ENCODE peak calls at places on chromosomes 13 and 19, in four cellular contexts. I is GM23338, D is HCT116, R is GM23248. F is an unnamed sample.

GRCh38 chr13:85508683-85509329 is 290.4 kb downstream of the SLITRK6 start:
- DNase-seq in I (peak), D (no peak), R (no peak), F (no peak)

GRCh38 chr19:58572818-58573657 is at the start of gene MZF1:
- DNase-seq in I (peak), D (peak), R (peak), F (peak)

GRCh38 chr13:100176781-100177389 is 88.0 kb downstream of the PCCA start:
- DNase-seq in I (no peak), D (no peak), R (peak), F (peak)

GRCh38 chr19:35717665-35718344 is at the start of gene KMT2B:
- DNase-seq in I (peak), D (no peak), R (no peak), F (no peak)

GRCh38 chr19:42207767-42208259 is 9.7 kb downstream of the DEDD2 start:
- DNase-seq in I (no peak), D (no peak), R (peak), F (peak)

GRCh38 chr13:22665531-22665930 is 515.2 kb upstream of the SGCG start:
- DNase-seq in I (no peak), D (no peak), R (no peak), F (no peak)

GRCh38 chr13:39803156-39803555 is 147.7 kb downstream of the COG6 start:
- DNase-seq in I (no peak), D (no peak), R (no peak), F (no peak)

GRCh38 chr19:10112037-10112751 is 701 bp downstream of the P2RY11 start:
- DNase-seq in I (no peak), D (no peak), R (peak), F (no peak)

GRCh38 chr13:71714802-71715375 is 152.1 kb downstream of the DACH1 start:
- DNase-seq in I (no peak), D (no peak), R (no peak), F (no peak)

GRCh38 chr19:45670670-45671453 is 2.8 kb downstream of the GIPR start:
- DNase-seq in I (peak), D (peak), R (peak), F (peak)

GRCh38 chr19:58229255-58229639 is 533 bp downstream of the ZNF544 start:
- DNase-seq in I (peak), D (no peak), R (peak), F (peak)

GRCh38 chr13:30346159-30346788 is 38.9 kb upstream of the KATNAL1 start:
- DNase-seq in I (no peak), D (no peak), R (no peak), F (no peak)

GRCh38 chr13:80157261-80157942 is 183.5 kb downstream of the SPRY2 start:
- DNase-seq in I (no peak), D (no peak), R (peak), F (no peak)

GRCh38 chr19:56720281-56720680 is 48.7 kb upstream of the ZNF835 start:
- DNase-seq in I (no peak), D (no peak), R (no peak), F (no peak)

GRCh38 chr13:113664751-113665581 is 2.1 kb upstream of the GRK1 start:
- DNase-seq in I (no peak), D (no peak), R (no peak), F (no peak)

GRCh38 chr19:16627928-16628182 is 149 bp downstream of the MED26 start:
- DNase-seq in I (no peak), D (no peak), R (no peak), F (no peak)

GRCh38 chr19:49749771-49750170 is 13.3 kb downstream of the TSKS start:
- DNase-seq in I (no peak), D (no peak), R (peak), F (no peak)

GRCh38 chr19:29867984-29868383 is 56.2 kb downstream of the CCNE1 start:
- DNase-seq in I (no peak), D (no peak), R (no peak), F (no peak)

GRCh38 chr19:8321760-8322637 is 703 bp downstream of the RPS28 start:
- DNase-seq in I (no peak), D (no peak), R (peak), F (no peak)

GRCh38 chr19:7441468-7442146 is 47.2 kb downstream of the PEX11G start:
- DNase-seq in I (no peak), D (no peak), R (no peak), F (no peak)

GRCh38 chr19:6674868-6675305 is 4.9 kb upstream of the TNFSF14 start:
- DNase-seq in I (peak), D (no peak), R (peak), F (peak)

GRCh38 chr19:18961767-18962423 is 20.9 kb upstream of the HOMER3 start:
- DNase-seq in I (peak), D (no peak), R (no peak), F (no peak)

GRCh38 chr19:4524808-4525562 is 6.7 kb upstream of the PLIN4 start:
- DNase-seq in I (peak), D (peak), R (peak), F (peak)

GRCh38 chr19:15072930-15073647 is 8.9 kb upstream of the OR1I1 start:
- DNase-seq in I (peak), D (no peak), R (no peak), F (no peak)

GRCh38 chr13:86095351-86095750 is 296.1 kb upstream of the SLITRK6 start:
- DNase-seq in I (no peak), D (no peak), R (no peak), F (no peak)

DNA sequence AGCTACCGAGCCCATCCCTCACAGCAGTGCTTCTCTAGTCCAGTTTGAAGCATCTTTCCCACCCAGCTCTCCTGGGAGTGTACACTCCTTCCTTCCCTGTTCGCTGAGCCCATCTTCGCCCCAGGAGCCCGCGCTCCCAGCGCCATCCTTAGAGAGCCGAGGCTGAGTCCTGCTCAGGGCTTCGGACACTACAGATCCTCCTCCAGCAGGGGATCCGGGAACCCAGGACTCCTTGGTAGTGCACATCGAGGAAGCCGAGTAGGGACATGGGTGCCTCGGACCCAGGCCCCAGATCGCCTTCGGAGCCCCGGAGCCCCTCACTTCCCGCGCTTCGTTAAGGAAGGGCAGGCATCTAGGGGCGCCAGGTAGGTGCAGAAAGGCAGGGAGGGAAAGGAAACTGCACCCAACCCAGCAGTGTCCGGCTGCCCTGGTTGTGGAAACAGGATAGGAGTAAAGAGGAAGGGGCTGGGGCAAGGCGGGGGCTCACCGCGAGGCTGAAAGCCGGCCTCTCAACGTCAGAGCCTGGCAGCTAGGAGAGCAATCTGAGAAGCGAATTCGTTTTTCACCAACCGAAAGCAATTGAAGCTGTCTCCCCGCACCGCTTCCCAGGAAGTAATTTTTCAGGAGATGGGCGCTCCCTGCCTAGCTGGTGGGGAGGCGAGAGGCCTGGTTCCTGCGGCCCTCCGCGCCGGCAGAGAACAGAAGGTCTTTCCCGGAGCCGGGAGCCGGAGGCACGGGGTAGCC is 1.0 kb downstream of the PDX1 start:
- DNase-seq in I (peak), D (no peak), R (peak), F (no peak)
- TF ChIP-seq EZH2 in I (peak), D (no peak), R (peak), F (peak)

GRCh38 chr19:13579388-13580060 is 73.2 kb upstream of the CACNA1A start:
- DNase-seq in I (peak), D (no peak), R (peak), F (no peak)

GRCh38 chr19:13583753-13584152 is 77.5 kb upstream of the CACNA1A start:
- DNase-seq in I (no peak), D (no peak), R (no peak), F (no peak)

GRCh38 chr19:13585512-13585911 is 79.2 kb upstream of the CACNA1A start:
- DNase-seq in I (no peak), D (no peak), R (no peak), F (no peak)

DNA sequence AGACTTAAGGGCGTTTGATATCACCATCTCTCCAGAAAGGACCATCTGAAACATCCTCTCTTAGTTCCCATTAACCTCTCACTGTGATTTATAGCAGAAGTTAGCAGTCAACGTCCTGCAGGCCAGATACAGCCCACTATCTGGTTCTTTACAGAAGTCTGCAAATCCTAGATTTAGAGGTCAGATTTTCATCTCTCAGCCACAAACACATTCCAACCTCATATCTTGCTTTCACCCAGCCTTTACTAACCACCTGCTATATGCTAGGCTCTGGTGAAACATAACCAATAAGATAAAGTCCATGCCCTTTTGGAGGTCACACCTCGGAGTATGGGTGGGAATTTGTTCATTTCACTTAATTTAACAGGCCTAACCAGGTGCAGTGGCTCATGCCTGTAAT is 76.8 kb upstream of the CACNA1A start:
- DNase-seq in I (no peak), D (no peak), R (no peak), F (no peak)
- TF ChIP-seq EZH2 in I (no peak), D (no peak), R (no peak), F (no peak)

GRCh38 chr13:73385848-73386247 is 327.0 kb downstream of the KLF5 start:
- DNase-seq in I (no peak), D (no peak), R (no peak), F (no peak)
- TF ChIP-seq EZH2 in I (no peak), D (no peak), R (no peak), F (no peak)

DNA sequence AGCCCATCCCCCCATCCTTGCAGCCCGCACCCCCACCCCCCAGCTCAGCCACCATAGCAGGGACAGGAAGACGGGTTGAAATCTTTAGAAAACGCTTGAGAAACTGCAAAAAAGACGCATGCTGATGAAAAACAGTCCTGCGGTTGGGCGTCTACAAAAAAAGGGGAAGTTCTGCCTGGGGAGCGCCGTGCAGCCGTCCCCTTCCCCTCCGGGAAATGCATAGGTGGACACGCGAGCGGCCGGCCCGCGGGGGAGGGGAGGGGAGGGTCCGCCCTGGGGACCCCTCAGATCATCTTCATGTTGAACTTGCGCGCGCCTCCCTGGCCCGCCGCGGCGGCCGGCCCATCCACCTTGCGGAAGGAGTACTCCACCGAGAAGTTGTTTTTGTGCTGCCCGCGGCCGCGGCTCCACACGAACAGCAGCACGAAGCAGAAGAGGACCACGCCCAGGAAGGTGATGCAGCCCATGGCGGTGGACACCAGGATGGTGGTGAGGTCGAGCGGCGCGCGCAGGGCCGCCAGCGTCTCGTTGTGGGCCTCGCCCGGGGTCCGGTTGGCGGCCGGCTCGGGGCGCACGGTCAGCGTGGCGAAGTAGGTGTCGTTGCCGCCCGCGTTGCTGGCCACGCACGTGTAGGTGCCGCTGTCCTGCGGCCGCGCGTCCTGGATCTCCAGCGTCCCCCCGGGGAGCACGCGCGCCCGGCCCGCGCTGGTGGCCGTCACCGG is 7.9 kb upstream of the PEAK3 start:
- DNase-seq in I (peak), D (no peak), R (peak), F (no peak)
- TF ChIP-seq EZH2 in I (peak), D (no peak), R (peak), F (peak)

F was measured in endothelial cell of umbilical vein.